ENCODE peak calls at places on chromosome X, in eight cellular contexts. Y, S, I, M, P, H, F and Q are unnamed samples.

GRCh38 chrX:318068-318738 is 393 bp downstream of the GTPBP6 start:
- DNase-seq in Y (peak), S (peak), I (peak), M (peak), P (peak), H (peak), F (peak), Q (peak)

GRCh38 chrX:44003975-44004374 is 30.8 kb upstream of the NDP start:
- DNase-seq in Y (no peak), S (no peak), I (no peak), M (no peak), P (no peak), H (no peak), F (no peak), Q (no peak)

GRCh38 chrX:97846718-97847237 is 963.1 kb downstream of the RPA4 start:
- DNase-seq in Y (no peak), S (no peak), I (no peak), M (no peak), P (no peak), H (no peak), F (no peak), Q (no peak)

GRCh38 chrX:118594697-118595420 is 99.2 kb downstream of the DOCK11 start:
- DNase-seq in Y (no peak), S (no peak), I (no peak), M (no peak), P (no peak), H (no peak), F (no peak), Q (no peak)

GRCh38 chrX:23287191-23287764 is 47.4 kb upstream of the PTCHD1 start:
- DNase-seq in Y (no peak), S (no peak), I (no peak), M (no peak), P (no peak), H (no peak), F (no peak), Q (no peak)

GRCh38 chrX:145623453-145623852 is 194.2 kb upstream of the SLITRK2 start:
- DNase-seq in Y (no peak), S (peak), I (no peak), M (no peak), P (no peak), H (no peak), F (no peak), Q (no peak)

GRCh38 chrX:54786972-54787371 is 11.1 kb downstream of the ITIH6 start:
- DNase-seq in Y (no peak), S (no peak), I (no peak), M (no peak), P (peak), H (no peak), F (no peak), Q (peak)

GRCh38 chrX:258291-259040 is 22.7 kb upstream of the PLCXD1 start:
- DNase-seq in Y (no peak), S (no peak), I (peak), M (peak), P (no peak), H (no peak), F (no peak), Q (no peak)

GRCh38 chrX:53481093-53481492 is 46.9 kb upstream of the HSD17B10 start:
- DNase-seq in Y (no peak), S (no peak), I (no peak), M (no peak), P (no peak), H (no peak), F (no peak), Q (no peak)

GRCh38 chrX:7926501-7926900 is 712 bp downstream of the PNPLA4 start:
- DNase-seq in Y (no peak), S (peak), I (no peak), M (no peak), P (no peak), H (no peak), F (no peak), Q (no peak)

GRCh38 chrX:15579778-15580747 is 20.7 kb downstream of the ACE2 start:
- DNase-seq in Y (no peak), S (peak), I (no peak), M (no peak), P (no peak), H (no peak), F (peak), Q (no peak)

DNA sequence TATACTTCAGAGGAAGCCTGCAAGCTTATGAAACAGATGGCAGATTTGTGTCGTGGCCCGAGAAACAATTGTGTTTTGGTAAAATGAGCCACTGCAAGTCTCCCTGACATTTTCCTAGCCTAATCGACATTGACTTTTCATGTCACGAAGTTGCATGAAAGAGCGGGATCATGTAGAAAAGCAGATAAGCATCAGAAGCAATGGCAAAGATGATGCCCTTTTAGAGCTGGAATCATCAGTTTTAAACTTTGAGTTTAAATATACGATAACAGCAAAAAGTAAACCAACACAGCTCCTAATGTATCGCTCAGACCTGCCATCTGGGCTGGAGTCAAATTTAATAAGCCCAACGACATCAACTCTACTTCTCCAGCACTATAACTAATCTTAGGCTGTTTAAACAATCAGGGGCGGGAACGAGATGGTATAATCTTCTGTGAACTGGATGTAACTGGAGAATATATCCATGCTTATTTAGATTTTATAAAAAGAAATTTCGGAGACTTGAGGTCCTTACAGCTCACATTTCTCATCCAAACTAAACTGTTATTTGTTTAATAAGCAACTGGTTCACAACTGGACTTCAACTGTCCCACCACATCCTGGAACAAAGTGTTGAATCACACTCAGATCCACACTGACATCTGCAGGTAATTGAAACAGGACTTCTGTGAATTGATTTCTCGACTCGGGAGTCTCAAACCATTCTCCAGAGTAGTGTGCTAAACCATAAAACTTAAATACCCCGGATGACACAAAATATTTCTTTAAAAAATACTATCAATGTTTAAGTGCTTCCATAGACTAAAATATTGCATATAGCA is 95.1 kb upstream of the PLAC1 start:
- DNase-seq in Y (peak), S (peak), I (no peak), M (no peak), P (no peak), H (no peak), F (no peak), Q (no peak)
- TF ChIP-seq CTCF in Y (peak), S (peak), I (peak), M (no peak), P (no peak), H (no peak), F (peak), Q (no peak)

DNA sequence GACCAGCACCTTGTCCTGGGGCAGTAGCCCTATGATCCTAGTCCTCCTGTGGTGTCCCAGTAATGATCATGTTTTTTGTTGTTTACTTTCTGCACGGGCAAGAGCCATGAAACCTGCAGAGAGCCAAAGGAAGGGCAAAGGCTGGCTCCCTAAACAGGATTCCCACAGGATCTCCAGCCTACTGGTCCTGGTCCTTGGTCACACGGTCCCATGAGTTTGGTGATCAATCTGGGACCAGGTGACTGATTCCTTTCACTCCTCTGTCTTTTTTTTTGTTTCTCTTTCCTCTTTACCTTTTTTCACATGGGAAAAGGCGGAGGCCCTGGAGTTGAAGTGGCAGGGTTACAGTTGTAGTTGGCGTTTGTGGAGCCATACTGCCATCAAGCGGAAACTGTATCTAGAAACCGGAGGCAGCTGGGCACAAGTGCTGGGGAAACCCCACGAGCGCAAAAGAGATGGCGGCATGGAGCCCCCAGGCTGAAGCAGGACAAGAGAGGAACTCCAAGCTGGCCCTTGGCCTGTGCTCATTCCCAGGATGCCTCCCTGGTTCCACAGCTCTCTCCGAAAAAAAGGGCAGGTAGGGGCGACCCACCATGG is 34.6 kb downstream of the NBDY start:
- DNase-seq in Y (no peak), S (peak), I (peak), M (no peak), P (peak), H (peak), F (peak), Q (peak)
- TF ChIP-seq CTCF in Y (no peak), S (peak), I (peak), M (no peak), P (no peak), H (peak), F (peak), Q (no peak)

DNA sequence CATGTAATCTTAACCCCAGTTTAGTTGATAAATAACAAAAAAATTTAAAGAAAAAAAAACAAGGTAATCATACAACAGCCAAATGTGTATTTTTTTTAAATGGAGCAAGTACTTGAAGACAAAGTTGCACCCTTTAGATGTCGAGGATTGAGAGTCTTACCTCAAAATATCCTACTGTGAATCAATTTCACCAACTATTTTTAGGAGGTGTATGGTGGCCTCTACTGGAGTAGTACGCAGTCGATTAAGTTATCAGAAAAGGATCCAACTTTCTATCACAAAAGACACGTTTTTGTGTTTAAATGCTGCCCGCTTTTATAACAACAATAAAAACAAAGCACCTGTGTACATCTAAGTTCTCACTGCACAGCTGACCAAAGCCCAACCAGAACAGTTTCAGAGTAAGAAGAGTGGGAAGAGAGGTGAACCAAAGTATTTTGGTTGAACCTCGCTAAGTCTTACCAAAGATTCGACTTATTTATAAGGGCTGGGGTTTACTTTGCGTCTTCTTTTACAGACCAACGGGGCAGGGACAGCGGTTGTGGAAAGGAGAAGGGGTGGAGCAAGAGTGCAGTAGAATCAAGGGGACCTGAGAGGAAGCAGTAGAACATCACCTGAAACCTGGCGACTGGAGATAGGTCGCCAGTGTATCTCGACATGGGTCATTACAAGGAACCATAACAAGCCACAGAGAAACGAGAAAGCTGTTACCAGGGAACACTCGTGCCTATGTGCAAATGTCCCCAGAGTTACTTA is 1.2 kb downstream of the RPS6KA6 start:
- DNase-seq in Y (no peak), S (no peak), I (no peak), M (no peak), P (no peak), H (no peak), F (no peak), Q (peak)
- TF ChIP-seq CTCF in Y (no peak), S (peak), I (no peak), M (no peak), P (no peak), H (no peak), F (no peak), Q (no peak)

GRCh38 chrX:116657071-116657470 is 194.3 kb upstream of the CT83 start:
- DNase-seq in Y (no peak), S (no peak), I (no peak), M (no peak), P (no peak), H (no peak), F (no peak), Q (no peak)
- TF ChIP-seq CTCF in Y (no peak), S (no peak), I (no peak), M (no peak), P (no peak), H (no peak), F (no peak), Q (no peak)

GRCh38 chrX:45954026-45954425 is 591.2 kb downstream of the ZNF674 start:
- DNase-seq in Y (no peak), S (no peak), I (no peak), M (no peak), P (no peak), H (no peak), F (no peak), Q (no peak)

GRCh38 chrX:45956222-45956867 is 588.9 kb downstream of the ZNF674 start:
- DNase-seq in Y (no peak), S (no peak), I (no peak), M (no peak), P (no peak), H (no peak), F (no peak), Q (no peak)

DNA sequence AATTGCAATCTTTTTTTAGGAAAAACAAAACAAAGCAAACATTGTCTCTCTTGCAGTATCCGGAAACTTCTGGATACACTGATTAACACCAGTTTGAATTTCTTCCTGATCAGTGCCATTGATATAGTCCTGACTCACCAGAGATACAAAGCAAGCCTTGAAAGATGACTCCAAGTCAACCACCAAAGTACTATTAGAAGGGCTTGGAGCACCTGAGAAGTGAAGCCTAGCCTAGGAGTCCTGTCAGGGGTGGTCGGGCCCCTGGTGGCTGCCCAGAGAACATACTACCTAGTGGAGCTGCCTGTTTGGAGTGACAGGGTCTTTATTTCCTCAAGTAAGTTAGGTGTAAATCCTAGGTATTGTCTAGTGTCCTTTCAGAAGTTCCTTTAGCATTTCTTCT is 593.2 kb downstream of the ZNF674 start:
- DNase-seq in Y (no peak), S (no peak), I (no peak), M (no peak), P (no peak), H (no peak), F (no peak), Q (no peak)
- TF ChIP-seq CTCF in Y (no peak), S (peak), I (no peak), M (no peak), P (no peak), H (no peak), F (no peak), Q (no peak)